ENCODE peak calls at places on chromosomes 6 and 20, in five cellular contexts. C, J, S, P and Q are unnamed samples.

GRCh38 chr6:33886673-33887144 is 82.9 kb upstream of the MLN start:
- DNase-seq in C (no peak), J (no peak), S (peak), P (peak), Q (peak)

GRCh38 chr6:129785081-129785755 is 75.2 kb upstream of the ARHGAP18 start:
- DNase-seq in C (no peak), J (no peak), S (no peak), P (peak), Q (no peak)

GRCh38 chr20:1841554-1842140 is 53.6 kb upstream of the SIRPA start:
- DNase-seq in C (no peak), J (no peak), S (peak), P (peak), Q (peak)

GRCh38 chr6:35745480-35745879 is 8.6 kb downstream of the ARMC12 start:
- DNase-seq in C (no peak), J (no peak), S (no peak), P (no peak), Q (no peak)

GRCh38 chr6:83868639-83869038 is 9.2 kb downstream of the CYB5R4 start:
- DNase-seq in C (no peak), J (no peak), S (no peak), P (peak), Q (peak)

GRCh38 chr6:148972481-148972880 is 225.7 kb downstream of the UST start:
- DNase-seq in C (no peak), J (peak), S (peak), P (no peak), Q (no peak)

GRCh38 chr6:136846046-136846445 is 23.7 kb downstream of the PEX7 start:
- DNase-seq in C (no peak), J (no peak), S (no peak), P (peak), Q (peak)

GRCh38 chr20:45959956-45960630 is 11.9 kb downstream of the ZNF335 start:
- DNase-seq in C (peak), J (no peak), S (peak), P (no peak), Q (no peak)

GRCh38 chr20:9769954-9770353 is 68.9 kb downstream of the PAK5 start:
- DNase-seq in C (no peak), J (no peak), S (no peak), P (no peak), Q (no peak)

GRCh38 chr20:48697845-48698491 is 129.8 kb downstream of the PREX1 start:
- DNase-seq in C (peak), J (no peak), S (peak), P (peak), Q (peak)

GRCh38 chr20:63850689-63851547 is 10.4 kb upstream of the ABHD16B start:
- DNase-seq in C (no peak), J (no peak), S (no peak), P (no peak), Q (no peak)

GRCh38 chr6:7424967-7425807 is 35.6 kb downstream of the RIOK1 start:
- DNase-seq in C (no peak), J (no peak), S (no peak), P (peak), Q (peak)

GRCh38 chr6:24313477-24314141 is 44.2 kb downstream of the DCDC2 start:
- DNase-seq in C (no peak), J (no peak), S (no peak), P (peak), Q (peak)

GRCh38 chr6:130252527-130253237 is 29.9 kb upstream of the SAMD3 start:
- DNase-seq in C (no peak), J (no peak), S (no peak), P (peak), Q (peak)

GRCh38 chr6:2952557-2953095 is 18.7 kb downstream of the SERPINB6 start:
- DNase-seq in C (peak), J (peak), S (peak), P (peak), Q (peak)

GRCh38 chr6:52503853-52504777 is 72.7 kb downstream of the TRAM2 start:
- DNase-seq in C (peak), J (no peak), S (peak), P (peak), Q (peak)

GRCh38 chr6:29656798-29657197 is at the start of gene MOG:
- DNase-seq in C (peak), J (no peak), S (no peak), P (no peak), Q (no peak)

GRCh38 chr6:16551466-16551865 is 209.8 kb downstream of the ATXN1 start:
- DNase-seq in C (no peak), J (no peak), S (no peak), P (no peak), Q (no peak)

GRCh38 chr6:87922947-87923330 is 124.7 kb upstream of the SPACA1 start:
- DNase-seq in C (no peak), J (no peak), S (no peak), P (no peak), Q (no peak)

GRCh38 chr6:19181252-19181651 is 655.9 kb upstream of the ID4 start:
- DNase-seq in C (no peak), J (no peak), S (no peak), P (no peak), Q (peak)

GRCh38 chr6:169807219-169807618 is 55.8 kb downstream of the ERMARD start:
- DNase-seq in C (no peak), J (peak), S (no peak), P (no peak), Q (no peak)

GRCh38 chr6:158867381-158868121 is 48.4 kb upstream of the EZR start:
- DNase-seq in C (no peak), J (no peak), S (no peak), P (no peak), Q (no peak)

GRCh38 chr20:22586645-22587310 is 2.4 kb upstream of the FOXA2 start:
- DNase-seq in C (no peak), J (no peak), S (peak), P (no peak), Q (no peak)

GRCh38 chr6:37200085-37200484 is 30.1 kb downstream of the PIM1 start:
- DNase-seq in C (no peak), J (no peak), S (no peak), P (no peak), Q (no peak)

GRCh38 chr6:62283828-62284411 is 2.1 kb downstream of the KHDRBS2 start:
- DNase-seq in C (no peak), J (no peak), S (no peak), P (peak), Q (peak)

GRCh38 chr6:170292111-170292777 is 1.4 kb upstream of the DLL1 start:
- DNase-seq in C (peak), J (no peak), S (no peak), P (no peak), Q (no peak)

GRCh38 chr20:35947489-35947888 is 6.8 kb downstream of the SCAND1 start:
- DNase-seq in C (no peak), J (no peak), S (no peak), P (peak), Q (peak)

GRCh38 chr6:125794342-125795137 is 3.8 kb downstream of the NCOA7 start:
- DNase-seq in C (no peak), J (no peak), S (no peak), P (peak), Q (peak)

GRCh38 chr6:52712136-52712535 is 41.2 kb downstream of the TMEM14A start:
- DNase-seq in C (no peak), J (no peak), S (no peak), P (peak), Q (no peak)

GRCh38 chr20:62120990-62121775 is 1.1 kb upstream of the LSM14B start:
- DNase-seq in C (no peak), J (peak), S (peak), P (peak), Q (peak)

GRCh38 chr6:39731565-39731964 is 6.4 kb upstream of the KIF6 start:
- DNase-seq in C (no peak), J (no peak), S (no peak), P (no peak), Q (no peak)

GRCh38 chr6:146874278-146875018 is 275.7 kb downstream of the ADGB start:
- DNase-seq in C (no peak), J (no peak), S (no peak), P (no peak), Q (no peak)

GRCh38 chr6:137518584-137518983 is 24.4 kb upstream of the OLIG3 start:
- DNase-seq in C (no peak), J (no peak), S (no peak), P (no peak), Q (no peak)

GRCh38 chr20:24106801-24107158 is 118.2 kb upstream of the GGTLC1 start:
- DNase-seq in C (no peak), J (no peak), S (no peak), P (no peak), Q (no peak)
- H3K4me3 ChIP-seq in C (no peak), J (no peak), S (no peak), P (no peak), Q (no peak)

GRCh38 chr6:10908228-10908627 is 21.4 kb downstream of the SYCP2L start:
- DNase-seq in C (no peak), J (no peak), S (no peak), P (no peak), Q (no peak)
- TF ChIP-seq CTCF in C (no peak), J (no peak), S (no peak), P (no peak), Q (no peak)

GRCh38 chr6:27297484-27297856 is 14.6 kb downstream of the POM121L2 start:
- DNase-seq in C (no peak), J (no peak), S (no peak), P (no peak), Q (no peak)

GRCh38 chr6:27295301-27296079 is 16.6 kb downstream of the POM121L2 start:
- DNase-seq in C (no peak), J (no peak), S (no peak), P (peak), Q (peak)

GRCh38 chr6:27293436-27294152 is 18.5 kb downstream of the POM121L2 start:
- DNase-seq in C (no peak), J (no peak), S (no peak), P (peak), Q (peak)

GRCh38 chr6:27296106-27296783 is 15.8 kb downstream of the POM121L2 start:
- DNase-seq in C (no peak), J (no peak), S (no peak), P (peak), Q (no peak)

DNA sequence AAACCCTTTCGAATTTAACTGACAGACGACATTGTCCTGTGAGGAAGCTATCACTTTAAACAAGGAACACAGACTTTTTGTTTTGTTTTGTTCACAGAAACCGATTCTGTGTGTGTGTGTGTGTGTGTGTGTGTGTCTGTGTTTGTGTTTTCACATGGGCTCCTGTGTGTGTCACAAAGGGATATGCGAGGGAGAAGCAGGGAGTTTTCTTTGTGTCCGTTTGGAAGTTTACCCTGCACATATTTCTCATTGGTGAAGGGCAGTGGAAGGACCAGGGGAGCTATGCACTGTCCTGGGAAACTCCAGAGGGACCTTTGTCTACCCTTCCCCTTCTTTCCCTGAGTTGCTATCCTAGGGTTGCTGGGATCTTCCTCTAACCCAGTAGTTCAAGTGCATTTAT is 17.7 kb downstream of the POM121L2 start:
- DNase-seq in C (no peak), J (no peak), S (no peak), P (no peak), Q (no peak)
- H3K4me3 ChIP-seq in C (no peak), J (no peak), S (no peak), P (no peak), Q (no peak)

GRCh38 chr6:116111552-116112528 is 11.2 kb downstream of the NT5DC1 start:
- DNase-seq in C (no peak), J (no peak), S (no peak), P (peak), Q (peak)

GRCh38 chr6:116120430-116120829 is 5.5 kb downstream of the COL10A1 start:
- DNase-seq in C (no peak), J (no peak), S (no peak), P (no peak), Q (no peak)

GRCh38 chr6:116118608-116119007 is 7.3 kb downstream of the COL10A1 start:
- DNase-seq in C (no peak), J (no peak), S (no peak), P (peak), Q (no peak)

GRCh38 chr6:116113386-116113785 is 12.5 kb downstream of the COL10A1 start:
- DNase-seq in C (no peak), J (no peak), S (no peak), P (no peak), Q (no peak)

GRCh38 chr6:116115781-116116180 is 10.2 kb downstream of the COL10A1 start:
- DNase-seq in C (no peak), J (no peak), S (no peak), P (peak), Q (no peak)
- TF ChIP-seq CTCF in C (peak), J (no peak), S (no peak), P (peak), Q (peak)

GRCh38 chr6:11471261-11471660 is 66.3 kb upstream of the TMEM170B start:
- DNase-seq in C (no peak), J (no peak), S (no peak), P (no peak), Q (no peak)

GRCh38 chr6:11469684-11470083 is 67.9 kb upstream of the TMEM170B start:
- DNase-seq in C (no peak), J (no peak), S (no peak), P (no peak), Q (no peak)

GRCh38 chr6:11467364-11467763 is 70.2 kb upstream of the TMEM170B start:
- DNase-seq in C (no peak), J (no peak), S (no peak), P (no peak), Q (no peak)

GRCh38 chr6:11475019-11475418 is 62.5 kb upstream of the TMEM170B start:
- DNase-seq in C (no peak), J (no peak), S (no peak), P (no peak), Q (peak)

DNA sequence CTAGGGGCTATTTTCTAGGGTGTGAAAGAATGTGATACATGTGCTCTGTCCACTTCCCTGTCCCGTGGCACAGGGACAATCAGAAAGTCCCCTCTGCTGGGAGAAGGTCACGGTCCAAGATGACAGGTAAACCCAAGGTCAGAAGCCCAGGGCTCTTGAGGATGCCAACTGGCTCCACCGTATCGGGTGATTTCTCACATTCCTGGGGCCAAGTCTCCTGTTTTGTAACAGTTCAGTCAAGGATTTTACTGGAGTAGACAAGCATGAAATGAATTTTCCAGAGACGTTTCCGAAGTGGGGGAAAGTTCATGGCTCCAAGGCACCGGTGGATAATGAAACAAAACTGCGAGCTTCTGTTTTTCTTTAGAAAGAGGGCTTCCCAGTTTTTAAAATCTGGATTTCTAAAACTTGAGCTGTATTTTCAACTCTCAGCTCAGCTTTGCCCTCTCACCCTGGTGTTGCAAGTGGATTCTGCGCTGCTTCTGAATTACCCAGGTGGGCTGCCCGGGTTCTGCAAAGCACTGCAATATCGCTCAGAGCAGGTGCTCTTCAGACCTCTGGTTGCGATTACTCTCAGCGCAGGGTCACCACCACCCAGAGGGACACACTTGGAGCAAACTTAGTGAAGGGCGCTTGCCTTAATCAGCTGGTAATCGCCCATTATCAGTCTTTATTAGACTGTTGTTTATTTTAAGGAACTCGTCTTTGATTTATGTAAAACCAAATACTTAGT is 64.4 kb upstream of the TMEM170B start:
- DNase-seq in C (no peak), J (no peak), S (no peak), P (no peak), Q (peak)
- H3K4me3 ChIP-seq in C (peak), J (peak), S (peak), P (no peak), Q (peak)

GRCh38 chr6:112044856-112045255 is 9.0 kb upstream of the CCN6 start:
- DNase-seq in C (no peak), J (no peak), S (no peak), P (peak), Q (peak)
- TF ChIP-seq CTCF in C (no peak), J (no peak), S (no peak), P (no peak), Q (no peak)